ENCODE peak calls at places on chromosomes 11 and 22, in nine cellular contexts. K, Z, W, G, X, J, I, O and D are unnamed samples.

GRCh38 chr11:123429851-123430735 is at the start of gene GRAMD1B:
- DNase-seq in K (peak), W (peak), G (peak), Z (peak), X (peak), J (peak), I (peak), O (peak), D (peak)

GRCh38 chr11:83051760-83052671 is 19.7 kb downstream of the RAB30 start:
- DNase-seq in O (no peak), Z (peak), X (peak), W (no peak), J (no peak), I (no peak), G (no peak), K (no peak), D (peak)

GRCh38 chr11:17934194-17934593 is 78.7 kb downstream of the SERGEF start:
- DNase-seq in K (no peak), I (no peak), O (no peak), G (no peak), X (no peak), J (no peak), Z (no peak), W (no peak), D (no peak)

GRCh38 chr11:134466035-134466908 is 54.2 kb upstream of the B3GAT1 start:
- DNase-seq in X (no peak), W (no peak), I (no peak), J (no peak), O (no peak), K (no peak), Z (no peak), G (peak), D (no peak)

GRCh38 chr11:115590254-115590653 is 86.0 kb upstream of the CADM1 start:
- DNase-seq in W (no peak), J (no peak), X (no peak), I (no peak), O (no peak), K (no peak), Z (no peak), G (no peak), D (no peak)

GRCh38 chr11:119641991-119642745 is 86.8 kb downstream of the NECTIN1 start:
- DNase-seq in O (peak), I (no peak), K (no peak), W (no peak), Z (no peak), G (no peak), J (no peak), X (peak), D (peak)

GRCh38 chr11:38598413-38598812 is 2000.4 kb upstream of the RAG2 start:
- DNase-seq in W (no peak), K (no peak), I (no peak), J (no peak), G (no peak), Z (no peak), X (no peak), O (no peak), D (no peak)

GRCh38 chr11:1869427-1870325 is 16.8 kb downstream of the LSP1 start:
- DNase-seq in K (no peak), I (no peak), G (no peak), Z (no peak), J (no peak), W (no peak), O (no peak), X (no peak), D (no peak)

GRCh38 chr11:21948876-21949275 is 244.0 kb upstream of the ANO5 start:
- DNase-seq in O (no peak), G (no peak), X (no peak), Z (no peak), W (no peak), I (no peak), K (no peak), J (no peak), D (no peak)

GRCh38 chr11:10091314-10092045 is 202.5 kb downstream of the SBF2 start:
- DNase-seq in K (no peak), X (no peak), J (no peak), W (no peak), Z (no peak), I (no peak), O (no peak), G (no peak), D (no peak)

GRCh38 chr11:134476435-134477021 is 64.5 kb upstream of the B3GAT1 start:
- DNase-seq in W (no peak), G (no peak), Z (no peak), J (no peak), K (no peak), X (no peak), I (no peak), O (no peak), D (no peak)

GRCh38 chr11:69155302-69156198 is at the start of gene SMIM38:
- DNase-seq in W (no peak), K (no peak), X (no peak), J (no peak), Z (no peak), O (no peak), G (peak), I (no peak), D (no peak)

GRCh38 chr22:19464546-19464945 is 14.4 kb downstream of the UFD1 start:
- DNase-seq in X (no peak), W (no peak), J (no peak), K (no peak), I (no peak), O (no peak), G (no peak), Z (no peak), D (no peak)

GRCh38 chr11:129951883-129952262 is 50.8 kb downstream of the PRDM10 start:
- DNase-seq in G (no peak), O (no peak), W (no peak), I (no peak), K (no peak), J (no peak), Z (no peak), X (no peak), D (no peak)

GRCh38 chr22:22210375-22210774 is 34.2 kb upstream of the VPREB1 start:
- DNase-seq in O (no peak), G (no peak), I (no peak), X (peak), W (peak), Z (no peak), J (no peak), K (no peak), D (no peak)

GRCh38 chr11:4541071-4541470 is 3.9 kb upstream of the OR52M1 start:
- DNase-seq in K (no peak), W (no peak), I (no peak), Z (no peak), G (no peak), O (no peak), X (no peak), J (no peak), D (no peak)

GRCh38 chr11:45392621-45393183 is 106.6 kb upstream of the SYT13 start:
- DNase-seq in O (no peak), G (no peak), X (no peak), K (no peak), W (no peak), J (no peak), Z (no peak), I (no peak), D (no peak)

GRCh38 chr11:90243534-90243933 is 20.7 kb upstream of the CHORDC1 start:
- DNase-seq in G (no peak), I (no peak), O (peak), K (no peak), X (no peak), W (no peak), Z (no peak), J (no peak), D (peak)